ENCODE peak calls at places on chromosomes 2 and 18, in nine cellular contexts. One of them, this sample, is unnamed.

GRCh38 chr2:152569186-152569585 is 148.1 kb downstream of the PRPF40A start:
- DNase-seq in GM23248: no peak
- DNase-seq in right lobe of liver: no peak
- DNase-seq in bronchial epithelial cell: no peak
- DNase-seq in skeletal muscle cell: no peak
- DNase-seq in neural progenitor cell: no peak
- DNase-seq in foreskin fibroblast: no peak
- DNase-seq in cardiac muscle cell: no peak
- DNase-seq in AG09309: no peak
- DNase-seq in this sample: peak

GRCh38 chr18:70411886-70412443 is 123.1 kb downstream of the SOCS6 start:
- DNase-seq in foreskin fibroblast: no peak
- DNase-seq in AG09309: no peak
- DNase-seq in right lobe of liver: no peak
- DNase-seq in neural progenitor cell: no peak
- DNase-seq in cardiac muscle cell: peak
- DNase-seq in bronchial epithelial cell: no peak
- DNase-seq in GM23248: no peak
- DNase-seq in skeletal muscle cell: no peak
- DNase-seq in this sample: no peak

GRCh38 chr2:176656776-176657140 is 387.5 kb downstream of the MTX2 start:
- DNase-seq in neural progenitor cell: no peak
- DNase-seq in foreskin fibroblast: no peak
- DNase-seq in GM23248: no peak
- DNase-seq in bronchial epithelial cell: no peak
- DNase-seq in skeletal muscle cell: no peak
- DNase-seq in AG09309: no peak
- DNase-seq in cardiac muscle cell: no peak
- DNase-seq in right lobe of liver: no peak
- DNase-seq in this sample: no peak

GRCh38 chr2:166539340-166540162 is 45.5 kb upstream of the SCN7A start:
- DNase-seq in bronchial epithelial cell: peak
- DNase-seq in foreskin fibroblast: peak
- DNase-seq in right lobe of liver: no peak
- DNase-seq in AG09309: peak
- DNase-seq in skeletal muscle cell: peak
- DNase-seq in neural progenitor cell: peak
- DNase-seq in GM23248: peak
- DNase-seq in cardiac muscle cell: peak
- DNase-seq in this sample: peak

GRCh38 chr2:186995092-186995491 is 146.1 kb upstream of the ZSWIM2 start:
- DNase-seq in GM23248: peak
- DNase-seq in neural progenitor cell: no peak
- DNase-seq in skeletal muscle cell: peak
- DNase-seq in AG09309: no peak
- DNase-seq in right lobe of liver: no peak
- DNase-seq in bronchial epithelial cell: peak
- DNase-seq in foreskin fibroblast: peak
- DNase-seq in cardiac muscle cell: peak
- DNase-seq in this sample: no peak

GRCh38 chr2:77571545-77571944 is 49.4 kb upstream of the LRRTM4 start:
- DNase-seq in foreskin fibroblast: no peak
- DNase-seq in right lobe of liver: no peak
- DNase-seq in cardiac muscle cell: no peak
- DNase-seq in skeletal muscle cell: no peak
- DNase-seq in AG09309: no peak
- DNase-seq in bronchial epithelial cell: no peak
- DNase-seq in neural progenitor cell: no peak
- DNase-seq in GM23248: no peak
- DNase-seq in this sample: no peak

GRCh38 chr18:2547477-2548087 is 23.7 kb downstream of the METTL4 start:
- DNase-seq in bronchial epithelial cell: peak
- DNase-seq in cardiac muscle cell: peak
- DNase-seq in foreskin fibroblast: peak
- DNase-seq in right lobe of liver: no peak
- DNase-seq in GM23248: peak
- DNase-seq in neural progenitor cell: peak
- DNase-seq in skeletal muscle cell: no peak
- DNase-seq in AG09309: no peak
- DNase-seq in this sample: no peak

GRCh38 chr2:172256886-172257285 is 154.2 kb upstream of the DLX2 start:
- DNase-seq in GM23248: peak
- DNase-seq in cardiac muscle cell: no peak
- DNase-seq in foreskin fibroblast: no peak
- DNase-seq in right lobe of liver: no peak
- DNase-seq in AG09309: no peak
- DNase-seq in bronchial epithelial cell: no peak
- DNase-seq in neural progenitor cell: no peak
- DNase-seq in skeletal muscle cell: no peak
- DNase-seq in this sample: no peak

GRCh38 chr2:111670776-111671175 is 213.2 kb downstream of the ANAPC1 start:
- DNase-seq in bronchial epithelial cell: no peak
- DNase-seq in foreskin fibroblast: no peak
- DNase-seq in GM23248: no peak
- DNase-seq in right lobe of liver: no peak
- DNase-seq in AG09309: no peak
- DNase-seq in cardiac muscle cell: no peak
- DNase-seq in skeletal muscle cell: no peak
- DNase-seq in neural progenitor cell: no peak
- DNase-seq in this sample: peak

GRCh38 chr2:174327958-174328308 is 6.8 kb upstream of the SP9 start:
- DNase-seq in neural progenitor cell: peak
- DNase-seq in right lobe of liver: no peak
- DNase-seq in skeletal muscle cell: no peak
- DNase-seq in GM23248: peak
- DNase-seq in foreskin fibroblast: no peak
- DNase-seq in cardiac muscle cell: no peak
- DNase-seq in AG09309: no peak
- DNase-seq in bronchial epithelial cell: no peak
- DNase-seq in this sample: no peak

GRCh38 chr2:45390856-45391255 is 220.2 kb downstream of the SRBD1 start:
- DNase-seq in GM23248: no peak
- DNase-seq in cardiac muscle cell: no peak
- DNase-seq in right lobe of liver: no peak
- DNase-seq in neural progenitor cell: peak
- DNase-seq in foreskin fibroblast: no peak
- DNase-seq in bronchial epithelial cell: no peak
- DNase-seq in skeletal muscle cell: no peak
- DNase-seq in AG09309: no peak
- DNase-seq in this sample: no peak

GRCh38 chr2:54658548-54659207 is 64.8 kb upstream of the EML6 start:
- DNase-seq in skeletal muscle cell: peak
- DNase-seq in neural progenitor cell: no peak
- DNase-seq in right lobe of liver: no peak
- DNase-seq in foreskin fibroblast: no peak
- DNase-seq in cardiac muscle cell: peak
- DNase-seq in GM23248: peak
- DNase-seq in bronchial epithelial cell: no peak
- DNase-seq in AG09309: no peak
- DNase-seq in this sample: no peak

GRCh38 chr2:236041616-236042015 is 126.6 kb downstream of the GBX2 start:
- DNase-seq in skeletal muscle cell: no peak
- DNase-seq in bronchial epithelial cell: no peak
- DNase-seq in neural progenitor cell: no peak
- DNase-seq in foreskin fibroblast: no peak
- DNase-seq in right lobe of liver: no peak
- DNase-seq in cardiac muscle cell: no peak
- DNase-seq in GM23248: no peak
- DNase-seq in AG09309: no peak
- DNase-seq in this sample: no peak

GRCh38 chr2:240948905-240949790 is 43.0 kb downstream of the CROCC2 start:
- DNase-seq in neural progenitor cell: no peak
- DNase-seq in foreskin fibroblast: no peak
- DNase-seq in right lobe of liver: peak
- DNase-seq in bronchial epithelial cell: no peak
- DNase-seq in GM23248: no peak
- DNase-seq in cardiac muscle cell: no peak
- DNase-seq in skeletal muscle cell: no peak
- DNase-seq in AG09309: no peak
- DNase-seq in this sample: peak

GRCh38 chr2:118738524-118739308 is 108.7 kb downstream of the EN1 start:
- DNase-seq in neural progenitor cell: no peak
- DNase-seq in foreskin fibroblast: peak
- DNase-seq in right lobe of liver: no peak
- DNase-seq in GM23248: peak
- DNase-seq in cardiac muscle cell: peak
- DNase-seq in bronchial epithelial cell: peak
- DNase-seq in AG09309: peak
- DNase-seq in skeletal muscle cell: peak
- DNase-seq in this sample: peak

GRCh38 chr18:76430636-76431035 is 64.4 kb downstream of the ZNF516 start:
- DNase-seq in GM23248: peak
- DNase-seq in cardiac muscle cell: peak
- DNase-seq in foreskin fibroblast: no peak
- DNase-seq in AG09309: no peak
- DNase-seq in neural progenitor cell: no peak
- DNase-seq in bronchial epithelial cell: no peak
- DNase-seq in right lobe of liver: no peak
- DNase-seq in skeletal muscle cell: no peak
- DNase-seq in this sample: no peak

GRCh38 chr2:128805918-128806317 is 487.2 kb upstream of the HS6ST1 start:
- DNase-seq in bronchial epithelial cell: no peak
- DNase-seq in neural progenitor cell: no peak
- DNase-seq in skeletal muscle cell: no peak
- DNase-seq in right lobe of liver: no peak
- DNase-seq in foreskin fibroblast: no peak
- DNase-seq in GM23248: no peak
- DNase-seq in AG09309: no peak
- DNase-seq in cardiac muscle cell: no peak
- DNase-seq in this sample: no peak

GRCh38 chr2:20758997-20759396 is 63.9 kb downstream of the LDAH start:
- DNase-seq in bronchial epithelial cell: no peak
- DNase-seq in GM23248: no peak
- DNase-seq in skeletal muscle cell: no peak
- DNase-seq in neural progenitor cell: no peak
- DNase-seq in right lobe of liver: no peak
- DNase-seq in cardiac muscle cell: no peak
- DNase-seq in foreskin fibroblast: no peak
- DNase-seq in AG09309: no peak
- DNase-seq in this sample: no peak
- H3K4me3 ChIP-seq in bronchial epithelial cell: no peak
- H3K4me3 ChIP-seq in GM23248: no peak
- H3K4me3 ChIP-seq in skeletal muscle cell: no peak
- H3K4me3 ChIP-seq in neural progenitor cell: no peak
- H3K4me3 ChIP-seq in right lobe of liver: no peak
- H3K4me3 ChIP-seq in cardiac muscle cell: no peak
- H3K4me3 ChIP-seq in foreskin fibroblast: no peak
- H3K4me3 ChIP-seq in AG09309: no peak
- H3K4me3 ChIP-seq in this sample: no peak

DNA sequence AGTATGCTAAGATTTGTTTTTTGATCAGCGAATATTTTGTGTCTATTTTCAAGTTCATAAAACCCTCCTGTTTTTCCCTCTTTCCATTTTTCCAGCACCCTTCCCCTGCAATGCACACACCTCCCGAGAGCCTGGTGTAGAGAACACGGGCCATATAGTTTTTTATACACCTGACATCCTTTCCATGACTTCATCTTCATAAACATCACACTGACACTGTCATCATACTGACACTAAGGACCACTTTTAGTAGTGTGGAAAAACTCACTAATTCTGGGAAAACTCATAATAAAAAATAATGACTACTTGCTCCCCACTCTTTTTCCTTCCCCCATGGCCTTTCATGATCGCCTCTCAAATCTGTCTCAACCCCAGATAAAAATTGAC is 70.2 kb downstream of the EPHA4 start:
- DNase-seq in right lobe of liver: no peak
- DNase-seq in cardiac muscle cell: no peak
- DNase-seq in skeletal muscle cell: no peak
- DNase-seq in neural progenitor cell: no peak
- DNase-seq in bronchial epithelial cell: no peak
- DNase-seq in GM23248: no peak
- DNase-seq in foreskin fibroblast: no peak
- DNase-seq in AG09309: no peak
- DNase-seq in this sample: no peak
- H3K4me3 ChIP-seq in right lobe of liver: no peak
- H3K4me3 ChIP-seq in cardiac muscle cell: no peak
- H3K4me3 ChIP-seq in skeletal muscle cell: no peak
- H3K4me3 ChIP-seq in neural progenitor cell: no peak
- H3K4me3 ChIP-seq in bronchial epithelial cell: no peak
- H3K4me3 ChIP-seq in GM23248: peak
- H3K4me3 ChIP-seq in foreskin fibroblast: no peak
- H3K4me3 ChIP-seq in AG09309: peak
- H3K4me3 ChIP-seq in this sample: no peak

DNA sequence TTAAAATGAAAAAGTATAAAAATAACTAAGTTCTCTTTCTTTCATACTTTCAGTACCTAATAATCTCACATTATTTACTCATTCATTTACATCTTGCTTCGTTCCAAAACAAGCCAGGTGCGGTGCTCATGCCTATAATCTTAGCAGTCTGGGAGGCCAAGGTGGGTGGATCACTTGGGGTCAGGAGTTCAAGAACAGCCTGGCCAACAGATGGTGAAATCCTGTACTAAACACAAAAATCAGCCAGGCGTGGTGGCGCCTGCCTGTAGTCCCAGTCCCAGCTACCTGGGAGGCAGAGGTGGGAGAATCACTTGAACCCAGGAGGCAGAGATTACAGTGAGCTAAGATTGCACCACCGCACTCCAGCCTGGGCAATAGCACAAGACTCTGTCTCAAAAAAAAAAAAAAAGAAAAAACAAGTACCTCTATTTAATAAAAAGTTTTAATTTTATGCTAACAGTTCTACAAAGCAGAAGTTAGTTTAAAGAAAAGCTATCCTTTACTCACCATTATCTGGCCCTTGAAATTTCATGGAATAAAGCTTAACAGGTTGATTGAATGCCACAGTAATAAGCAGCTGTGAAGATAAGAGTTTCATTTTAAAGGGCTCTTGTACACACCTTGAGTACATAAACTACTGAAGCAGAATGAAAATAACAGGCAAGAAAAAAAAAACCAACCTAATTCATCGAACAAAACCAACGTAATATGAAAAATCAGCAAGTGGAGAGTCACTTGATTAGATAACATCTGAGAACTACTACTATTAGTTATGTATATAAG is 22.5 kb downstream of the TXNL1 start:
- DNase-seq in GM23248: no peak
- DNase-seq in AG09309: no peak
- DNase-seq in neural progenitor cell: no peak
- DNase-seq in foreskin fibroblast: no peak
- DNase-seq in bronchial epithelial cell: no peak
- DNase-seq in right lobe of liver: no peak
- DNase-seq in skeletal muscle cell: no peak
- DNase-seq in cardiac muscle cell: no peak
- DNase-seq in this sample: no peak
- H3K4me3 ChIP-seq in GM23248: no peak
- H3K4me3 ChIP-seq in AG09309: no peak
- H3K4me3 ChIP-seq in neural progenitor cell: no peak
- H3K4me3 ChIP-seq in foreskin fibroblast: no peak
- H3K4me3 ChIP-seq in bronchial epithelial cell: no peak
- H3K4me3 ChIP-seq in right lobe of liver: no peak
- H3K4me3 ChIP-seq in skeletal muscle cell: no peak
- H3K4me3 ChIP-seq in cardiac muscle cell: no peak
- H3K4me3 ChIP-seq in this sample: no peak

DNA sequence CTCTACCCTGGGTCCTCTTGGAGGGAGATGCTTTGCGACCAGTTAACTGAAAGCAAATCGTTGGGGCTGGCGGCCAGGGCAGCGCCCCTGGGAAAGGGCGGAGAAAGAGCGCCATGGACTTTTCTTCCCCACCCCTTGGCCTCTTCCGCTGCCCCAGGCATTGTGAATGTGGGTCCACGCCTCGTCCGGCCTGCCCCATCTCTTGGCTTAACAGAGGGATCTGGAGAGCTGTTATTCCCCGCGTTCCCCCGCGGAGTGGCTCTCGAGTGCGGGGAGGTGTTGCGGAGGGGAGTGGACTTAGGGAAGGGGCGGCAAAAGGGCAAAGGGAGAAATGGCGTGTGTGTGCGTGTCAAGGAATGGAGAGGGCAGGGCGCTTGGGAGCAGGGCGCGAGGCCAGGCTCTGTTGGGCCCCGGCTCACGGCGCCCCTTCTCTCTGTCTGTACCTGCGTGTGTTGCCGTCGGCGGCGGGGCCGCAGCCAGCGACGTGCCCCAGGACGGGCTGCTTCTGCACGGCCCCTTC is 6.6 kb downstream of the EMX1 start:
- DNase-seq in skeletal muscle cell: no peak
- DNase-seq in GM23248: no peak
- DNase-seq in AG09309: no peak
- DNase-seq in cardiac muscle cell: no peak
- DNase-seq in foreskin fibroblast: no peak
- DNase-seq in right lobe of liver: no peak
- DNase-seq in bronchial epithelial cell: no peak
- DNase-seq in neural progenitor cell: peak
- DNase-seq in this sample: peak
- H3K4me3 ChIP-seq in skeletal muscle cell: no peak
- H3K4me3 ChIP-seq in GM23248: no peak
- H3K4me3 ChIP-seq in AG09309: no peak
- H3K4me3 ChIP-seq in cardiac muscle cell: no peak
- H3K4me3 ChIP-seq in foreskin fibroblast: no peak
- H3K4me3 ChIP-seq in right lobe of liver: no peak
- H3K4me3 ChIP-seq in bronchial epithelial cell: no peak
- H3K4me3 ChIP-seq in neural progenitor cell: peak
- H3K4me3 ChIP-seq in this sample: no peak

This sample was measured in endodermal cell.